ENCODE peak calls at places on chromosomes 2 and 18, in seven cellular contexts. I, D, H, Y, A, F and N are unnamed samples.

GRCh38 chr2:11254100-11254536 is 90.3 kb downstream of the ROCK2 start:
- DNase-seq in I (peak; percentile 63), A (no peak), D (no peak), Y (no peak), F (no peak), H (no peak), N (peak; percentile 15)

GRCh38 chr2:86223098-86223681 is 23.9 kb downstream of the MRPL35 start:
- DNase-seq in Y (no peak), A (no peak), F (no peak), H (peak; percentile 67), I (no peak), D (no peak), N (no peak)

GRCh38 chr2:122935506-122935905 is 1089.6 kb upstream of the CNTNAP5 start:
- DNase-seq in H (no peak), A (no peak), Y (no peak), F (no peak), I (no peak), D (no peak), N (no peak)

GRCh38 chr2:108587621-108588020 is 53.4 kb downstream of the LIMS1 start:
- DNase-seq in H (no peak), A (peak; percentile 61), D (no peak), F (no peak), Y (no peak), I (no peak), N (no peak)

GRCh38 chr2:128663371-128664050 is 344.8 kb upstream of the HS6ST1 start:
- DNase-seq in D (no peak), I (no peak), H (no peak), Y (no peak), F (no peak), A (no peak), N (no peak)

GRCh38 chr2:209305746-209306196 is 118.1 kb upstream of the MAP2 start:
- DNase-seq in H (no peak), Y (no peak), D (no peak), A (no peak), I (no peak), F (no peak), N (no peak)

GRCh38 chr2:46942143-46942526 is 26.5 kb upstream of the MCFD2 start:
- DNase-seq in F (no peak), D (no peak), Y (no peak), I (no peak), H (peak; percentile 42), A (peak; percentile 38), N (peak; percentile 29)

GRCh38 chr2:134385195-134385594 is 131.3 kb downstream of the MGAT5 start:
- DNase-seq in I (no peak), H (no peak), F (no peak), Y (no peak), D (no peak), A (no peak), N (no peak)

GRCh38 chr2:15984367-15985255 is 44.3 kb downstream of the MYCN start:
- DNase-seq in H (peak; percentile 87), I (no peak), Y (no peak), A (no peak), F (peak; percentile 64), D (no peak), N (no peak)

GRCh38 chr2:175293776-175294175 is 112.3 kb upstream of the ATP5MC3 start:
- DNase-seq in H (no peak), A (no peak), I (no peak), D (peak; percentile 7), F (no peak), Y (no peak), N (no peak)

GRCh38 chr2:187453078-187453641 is 5.1 kb upstream of the CALCRL start:
- DNase-seq in H (peak; percentile 6), Y (no peak), F (no peak), A (peak; percentile 41), D (peak; percentile 29), I (no peak), N (peak; percentile 4)
- TF ChIP-seq JUND in H (no peak), Y (no peak), F (no peak), A (no peak), D (no peak), I (no peak), N (no peak)

GRCh38 chr18:8186413-8186812 is 422.8 kb upstream of the RAB12 start:
- DNase-seq in F (no peak), Y (no peak), I (no peak), H (no peak), D (no peak), A (no peak), N (no peak)

GRCh38 chr18:8190980-8191379 is 418.3 kb upstream of the RAB12 start:
- DNase-seq in A (no peak), D (no peak), I (no peak), F (no peak), H (no peak), Y (no peak), N (no peak)

DNA sequence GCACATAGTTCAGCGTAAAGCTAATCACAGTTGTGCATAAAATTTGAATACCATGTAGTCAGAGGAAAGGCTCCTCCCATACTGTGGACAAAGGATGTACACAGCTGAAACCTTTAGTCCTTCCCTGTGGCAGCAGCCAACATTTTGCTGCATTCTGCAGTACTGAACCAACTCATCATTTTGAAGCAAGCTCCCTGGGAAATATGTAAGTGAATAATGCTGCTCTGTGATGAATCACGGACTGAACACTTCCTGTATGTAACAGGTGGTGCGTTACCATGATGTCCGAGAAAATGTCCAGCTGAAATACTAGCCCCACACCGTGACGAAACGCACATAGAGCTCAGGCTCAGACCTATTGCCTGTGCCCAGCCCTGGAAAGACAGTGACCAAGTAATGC is 421.0 kb upstream of the RAB12 start:
- DNase-seq in Y (no peak), H (no peak), D (no peak), A (no peak), I (no peak), F (no peak), N (no peak)
- TF ChIP-seq JUND in Y (no peak), H (no peak), D (no peak), A (no peak), I (no peak), F (no peak), N (no peak)

DNA sequence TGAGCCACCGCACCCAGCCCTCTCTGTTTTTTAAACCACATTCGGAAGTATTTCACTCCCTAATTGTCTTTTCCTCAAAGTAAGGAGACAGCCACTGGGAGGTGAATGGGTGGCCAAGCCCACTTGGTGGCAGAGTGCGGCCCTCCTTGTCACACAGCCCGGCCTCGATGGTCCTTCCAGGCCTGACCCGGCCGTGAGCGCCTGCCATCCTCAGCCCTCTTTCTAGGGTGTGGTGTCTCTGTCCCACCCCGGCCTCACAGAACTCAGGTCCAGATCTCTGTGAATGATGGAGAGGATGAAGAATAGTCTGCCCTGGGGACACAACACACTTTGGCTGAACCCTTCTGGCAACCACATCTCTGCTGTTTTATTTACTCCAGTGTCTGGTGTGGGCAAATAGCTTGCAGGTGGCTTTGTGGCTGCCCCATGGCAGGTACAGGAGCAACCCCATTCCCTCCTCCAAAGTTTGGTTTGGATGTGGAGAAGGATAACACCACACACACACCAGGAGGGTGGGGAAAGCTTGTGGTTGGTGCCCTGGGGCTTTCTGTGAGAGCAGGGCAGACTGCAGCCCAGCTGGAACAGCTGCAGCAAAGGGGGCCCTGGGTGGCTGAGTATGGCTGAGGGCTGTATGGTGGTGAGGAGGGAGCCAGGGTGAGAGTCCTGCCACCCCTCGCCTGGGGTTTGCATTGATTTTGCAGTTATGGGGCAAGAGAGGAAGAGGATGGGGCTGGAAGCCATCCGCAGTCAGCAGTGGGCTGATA is 88.6 kb downstream of the FAM168B start:
- DNase-seq in D (no peak), A (no peak), H (peak; percentile 41), F (no peak), I (no peak), Y (no peak), N (no peak)
- TF ChIP-seq JUND in D (no peak), A (no peak), H (no peak), F (no peak), I (no peak), Y (no peak), N (no peak)

GRCh38 chr2:179336782-179337534 is 72.3 kb upstream of the SESTD1 start:
- DNase-seq in I (no peak), Y (no peak), F (no peak), D (no peak), H (no peak), A (no peak), N (no peak)
- TF ChIP-seq JUND in I (no peak), Y (no peak), F (no peak), D (no peak), H (no peak), A (no peak), N (no peak)

DNA sequence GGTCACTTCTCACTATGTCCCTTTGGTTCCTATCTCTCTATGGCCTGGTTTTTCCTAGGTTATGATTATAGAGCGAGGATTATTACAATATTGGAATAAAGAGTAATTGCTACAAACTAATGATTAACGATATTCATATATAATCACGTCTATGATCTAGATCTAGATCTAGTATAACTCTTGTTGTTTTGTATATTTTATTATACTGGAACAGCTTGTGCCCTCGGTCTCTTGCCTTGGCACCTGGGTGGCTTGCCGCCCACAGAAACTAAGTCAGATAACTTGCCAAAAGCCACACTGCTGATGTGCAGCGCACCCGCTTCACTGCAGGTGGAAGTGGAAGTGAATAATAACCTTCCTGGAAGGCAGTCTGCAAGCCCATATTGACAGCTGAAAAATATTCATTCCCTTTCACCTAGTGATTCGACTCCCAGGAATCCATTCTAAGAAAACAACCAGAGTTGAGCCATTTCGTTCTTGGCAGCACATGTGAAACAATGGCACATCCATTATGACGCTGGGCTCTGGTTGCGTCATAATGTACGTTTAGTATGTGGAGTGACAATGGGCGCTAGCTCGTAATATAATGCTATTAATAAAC is 725 bp upstream of the ANKRD53 start:
- DNase-seq in A (no peak), D (no peak), H (peak; percentile 7), I (peak; percentile 36), F (peak; percentile 48), Y (no peak), N (no peak)
- TF ChIP-seq JUND in A (no peak), D (no peak), H (no peak), I (no peak), F (no peak), Y (no peak), N (no peak)

GRCh38 chr2:5722236-5722635 is 30.1 kb downstream of the SOX11 start:
- DNase-seq in F (peak; percentile 8), D (no peak), Y (no peak), A (no peak), H (no peak), I (no peak), N (no peak)
- TF ChIP-seq JUND in F (no peak), D (no peak), Y (no peak), A (no peak), H (no peak), I (no peak), N (no peak)